ENCODE peak calls at places on chromosomes 6 and 20, in seven cellular contexts. One of them, this sample, is unnamed.

GRCh38 chr6:42101186-42101657 is 41.2 kb downstream of the C6orf132 start:
- DNase-seq in testis: no peak
- DNase-seq in astrocyte: no peak
- DNase-seq in fibroblast of lung: peak; percentile 17
- DNase-seq in GM23338: no peak
- DNase-seq in right lobe of liver: no peak
- DNase-seq in MM.1S: no peak
- DNase-seq in this sample: no peak

GRCh38 chr6:11202513-11203305 is 29.8 kb downstream of the NEDD9 start:
- DNase-seq in GM23338: peak; percentile 70
- DNase-seq in testis: no peak
- DNase-seq in MM.1S: no peak
- DNase-seq in right lobe of liver: no peak
- DNase-seq in fibroblast of lung: no peak
- DNase-seq in astrocyte: peak; percentile 23
- DNase-seq in this sample: no peak

GRCh38 chr6:16136536-16137450 is 7.9 kb downstream of the MYLIP start:
- DNase-seq in astrocyte: peak; percentile 94
- DNase-seq in GM23338: no peak
- DNase-seq in right lobe of liver: no peak
- DNase-seq in MM.1S: no peak
- DNase-seq in fibroblast of lung: peak; percentile 93
- DNase-seq in testis: no peak
- DNase-seq in this sample: no peak

GRCh38 chr20:46688151-46689081 is 828 bp downstream of the TP53RK start:
- DNase-seq in GM23338: no peak
- DNase-seq in right lobe of liver: no peak
- DNase-seq in MM.1S: no peak
- DNase-seq in fibroblast of lung: peak; percentile 42
- DNase-seq in testis: peak; percentile 29
- DNase-seq in astrocyte: peak; percentile 43
- DNase-seq in this sample: no peak

GRCh38 chr6:137094411-137095008 is 49.7 kb upstream of the IL20RA start:
- DNase-seq in fibroblast of lung: peak; percentile 54
- DNase-seq in testis: peak; percentile 76
- DNase-seq in MM.1S: peak; percentile 72
- DNase-seq in astrocyte: peak; percentile 41
- DNase-seq in GM23338: peak; percentile 87
- DNase-seq in right lobe of liver: no peak
- DNase-seq in this sample: no peak

GRCh38 chr6:139856562-139856961 is 482.1 kb upstream of the CITED2 start:
- DNase-seq in fibroblast of lung: no peak
- DNase-seq in testis: no peak
- DNase-seq in right lobe of liver: no peak
- DNase-seq in astrocyte: no peak
- DNase-seq in MM.1S: no peak
- DNase-seq in GM23338: no peak
- DNase-seq in this sample: no peak

GRCh38 chr6:111540971-111541719 is 58.1 kb upstream of the REV3L start:
- DNase-seq in testis: no peak
- DNase-seq in right lobe of liver: no peak
- DNase-seq in fibroblast of lung: peak; percentile 37
- DNase-seq in GM23338: no peak
- DNase-seq in MM.1S: no peak
- DNase-seq in astrocyte: peak; percentile 20
- DNase-seq in this sample: no peak

GRCh38 chr20:4051413-4052138 is 36.2 kb upstream of the RNF24 start:
- DNase-seq in right lobe of liver: no peak
- DNase-seq in fibroblast of lung: no peak
- DNase-seq in astrocyte: no peak
- DNase-seq in GM23338: no peak
- DNase-seq in testis: peak; percentile 7
- DNase-seq in MM.1S: no peak
- DNase-seq in this sample: no peak

GRCh38 chr6:18245642-18246041 is 18.7 kb downstream of the DEK start:
- DNase-seq in MM.1S: no peak
- DNase-seq in right lobe of liver: no peak
- DNase-seq in testis: no peak
- DNase-seq in GM23338: no peak
- DNase-seq in fibroblast of lung: no peak
- DNase-seq in astrocyte: no peak
- DNase-seq in this sample: no peak
- H3K36me3 ChIP-seq in MM.1S: peaks cover 16% of the 10 kb centered on the region
- H3K36me3 ChIP-seq in right lobe of liver: no peaks in the 10 kb centered on the region
- H3K36me3 ChIP-seq in testis: no peaks in the 10 kb centered on the region
- H3K36me3 ChIP-seq in GM23338: peaks cover 48% of the 10 kb centered on the region
- H3K36me3 ChIP-seq in fibroblast of lung: peaks cover 3% of the 10 kb centered on the region
- H3K36me3 ChIP-seq in astrocyte: peaks cover 13% of the 10 kb centered on the region
- H3K36me3 ChIP-seq in this sample: peaks cover 74% of the 10 kb centered on the region

GRCh38 chr6:26223213-26223612 is 136.0 kb downstream of the HFE start:
- DNase-seq in right lobe of liver: no peak
- DNase-seq in astrocyte: no peak
- DNase-seq in testis: no peak
- DNase-seq in GM23338: no peak
- DNase-seq in MM.1S: peak; percentile 31
- DNase-seq in fibroblast of lung: peak; percentile 57
- DNase-seq in this sample: no peak
- H3K4me1 ChIP-seq in right lobe of liver: no peaks in the 10 kb centered on the region
- H3K4me1 ChIP-seq in astrocyte: peaks cover 14% of the 10 kb centered on the region
- H3K4me1 ChIP-seq in testis: peaks cover 8% of the 10 kb centered on the region
- H3K4me1 ChIP-seq in GM23338: peaks cover 23% of the 10 kb centered on the region
- H3K4me1 ChIP-seq in MM.1S: peaks cover 17% of the 10 kb centered on the region
- H3K4me1 ChIP-seq in fibroblast of lung: no peaks in the 10 kb centered on the region
- H3K4me1 ChIP-seq in this sample: no peaks in the 10 kb centered on the region

GRCh38 chr20:38434310-38434741 is 802 bp downstream of the SNHG17 start:
- DNase-seq in GM23338: peak; percentile 21
- DNase-seq in right lobe of liver: no peak
- DNase-seq in fibroblast of lung: peak; percentile 18
- DNase-seq in astrocyte: no peak
- DNase-seq in MM.1S: peak; percentile 35
- DNase-seq in testis: peak; percentile 34
- DNase-seq in this sample: peak; percentile 51
- H3K36me3 ChIP-seq in GM23338: peaks cover 45% of the 10 kb centered on the region
- H3K36me3 ChIP-seq in right lobe of liver: peaks cover 17% of the 10 kb centered on the region
- H3K36me3 ChIP-seq in fibroblast of lung: peaks cover 38% of the 10 kb centered on the region
- H3K36me3 ChIP-seq in astrocyte: peaks cover 25% of the 10 kb centered on the region
- H3K36me3 ChIP-seq in MM.1S: peaks cover 39% of the 10 kb centered on the region
- H3K36me3 ChIP-seq in testis: no peaks in the 10 kb centered on the region
- H3K36me3 ChIP-seq in this sample: peaks cover 47% of the 10 kb centered on the region

DNA sequence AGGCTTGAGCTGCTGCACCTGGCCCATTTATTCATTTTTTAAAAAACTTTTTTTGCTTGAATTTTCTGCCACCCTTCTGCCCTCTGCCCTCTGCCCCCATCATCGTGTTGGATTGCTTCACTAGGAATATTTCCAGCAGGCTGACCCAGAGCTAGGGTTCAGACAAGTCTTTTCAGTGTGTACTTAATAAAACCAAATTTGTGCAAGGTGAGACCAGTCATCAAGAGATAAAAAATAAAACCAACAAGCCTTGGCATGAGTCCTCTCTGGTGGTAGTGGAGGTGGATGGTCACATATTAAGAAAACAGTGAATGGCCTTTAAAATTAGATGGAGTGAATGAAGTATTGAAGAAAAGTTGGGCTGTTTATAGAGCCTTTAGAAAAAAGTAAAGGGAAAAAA is 239.6 kb downstream of the CDKAL1 start:
- DNase-seq in right lobe of liver: peak; percentile 20
- DNase-seq in astrocyte: no peak
- DNase-seq in fibroblast of lung: no peak
- DNase-seq in testis: no peak
- DNase-seq in GM23338: no peak
- DNase-seq in MM.1S: no peak
- DNase-seq in this sample: no peak
- H3K4me1 ChIP-seq in right lobe of liver: peaks cover 10% of the 10 kb centered on the region
- H3K4me1 ChIP-seq in astrocyte: no peaks in the 10 kb centered on the region
- H3K4me1 ChIP-seq in fibroblast of lung: no peaks in the 10 kb centered on the region
- H3K4me1 ChIP-seq in testis: no peaks in the 10 kb centered on the region
- H3K4me1 ChIP-seq in GM23338: peaks cover 12% of the 10 kb centered on the region
- H3K4me1 ChIP-seq in MM.1S: no peaks in the 10 kb centered on the region
- H3K4me1 ChIP-seq in this sample: no peaks in the 10 kb centered on the region

GRCh38 chr6:41014780-41015179 is 24.2 kb downstream of the UNC5CL start:
- DNase-seq in astrocyte: no peak
- DNase-seq in right lobe of liver: no peak
- DNase-seq in testis: no peak
- DNase-seq in fibroblast of lung: no peak
- DNase-seq in GM23338: no peak
- DNase-seq in MM.1S: no peak
- DNase-seq in this sample: no peak

GRCh38 chr6:41009669-41010068 is 29.4 kb downstream of the UNC5CL start:
- DNase-seq in testis: no peak
- DNase-seq in MM.1S: no peak
- DNase-seq in GM23338: no peak
- DNase-seq in astrocyte: no peak
- DNase-seq in right lobe of liver: no peak
- DNase-seq in fibroblast of lung: no peak
- DNase-seq in this sample: no peak

GRCh38 chr6:41013473-41014153 is 25.4 kb downstream of the UNC5CL start:
- DNase-seq in MM.1S: no peak
- DNase-seq in astrocyte: no peak
- DNase-seq in testis: no peak
- DNase-seq in fibroblast of lung: no peak
- DNase-seq in right lobe of liver: no peak
- DNase-seq in GM23338: no peak
- DNase-seq in this sample: no peak

GRCh38 chr6:41008011-41008410 is 31.0 kb downstream of the UNC5CL start:
- DNase-seq in MM.1S: no peak
- DNase-seq in astrocyte: no peak
- DNase-seq in GM23338: no peak
- DNase-seq in right lobe of liver: no peak
- DNase-seq in fibroblast of lung: no peak
- DNase-seq in testis: no peak
- DNase-seq in this sample: no peak

GRCh38 chr6:41011673-41012072 is 27.3 kb downstream of the UNC5CL start:
- DNase-seq in GM23338: no peak
- DNase-seq in MM.1S: no peak
- DNase-seq in astrocyte: no peak
- DNase-seq in right lobe of liver: no peak
- DNase-seq in fibroblast of lung: no peak
- DNase-seq in testis: no peak
- DNase-seq in this sample: no peak
- H3K36me3 ChIP-seq in GM23338: no peaks in the 10 kb centered on the region
- H3K36me3 ChIP-seq in MM.1S: no peaks in the 10 kb centered on the region
- H3K36me3 ChIP-seq in astrocyte: no peaks in the 10 kb centered on the region
- H3K36me3 ChIP-seq in right lobe of liver: no peaks in the 10 kb centered on the region
- H3K36me3 ChIP-seq in fibroblast of lung: no peaks in the 10 kb centered on the region
- H3K36me3 ChIP-seq in testis: no peaks in the 10 kb centered on the region
- H3K36me3 ChIP-seq in this sample: no peaks in the 10 kb centered on the region